ENCODE peak calls at places on chromosomes 13 and 19, in seven cellular contexts. Y is kidney epithelial cell, O is AG10803, Q is WTC11, G is Peyer's patch, Z is endothelial cell, T is astrocyte of the spinal cord. X is an unnamed sample.

GRCh38 chr13:79226938-79227337 is 179.1 kb downstream of the RBM26 start:
- DNase-seq in O (no peak), Q (no peak), T (no peak), Z (no peak), G (no peak), Y (no peak), X (no peak)

GRCh38 chr13:33132644-33133440 is 116.6 kb downstream of the KL start:
- DNase-seq in Y (no peak), Z (no peak), G (no peak), Q (no peak), O (peak; percentile 42), T (peak; percentile 74), X (no peak)

GRCh38 chr13:29774830-29775229 is 75.6 kb downstream of the UBL3 start:
- DNase-seq in Z (no peak), O (no peak), G (no peak), T (no peak), Q (no peak), Y (no peak), X (no peak)

GRCh38 chr19:40314646-40315045 is 29.5 kb upstream of the AKT2 start:
- DNase-seq in T (no peak), G (no peak), Z (no peak), Q (no peak), O (no peak), Y (no peak), X (no peak)

GRCh38 chr19:31015778-31016177 is 333.5 kb downstream of the TSHZ3 start:
- DNase-seq in G (no peak), Q (no peak), Z (no peak), T (no peak), Y (no peak), O (no peak), X (no peak)

GRCh38 chr19:6260912-6261636 is 18.7 kb downstream of the MLLT1 start:
- DNase-seq in Q (peak; percentile 81), T (no peak), Y (no peak), O (no peak), Z (peak; percentile 72), G (no peak), X (no peak)

GRCh38 chr19:5041168-5042038 is 72.5 kb downstream of the KDM4B start:
- DNase-seq in G (no peak), Y (no peak), O (no peak), Z (no peak), Q (no peak), T (no peak), X (no peak)

GRCh38 chr19:16698914-16699313 is 20.7 kb upstream of the NWD1 start:
- DNase-seq in Z (no peak), O (no peak), Q (no peak), G (no peak), T (no peak), Y (no peak), X (peak; percentile 60)

GRCh38 chr19:17441241-17442135 is 7.0 kb downstream of the TMEM221 start:
- DNase-seq in Z (peak; percentile 40), Q (peak; percentile 41), T (peak; percentile 57), O (peak; percentile 52), G (no peak), Y (peak; percentile 41), X (no peak)

GRCh38 chr13:43874512-43875092 is 4.9 kb downstream of the CCDC122 start:
- DNase-seq in T (peak; percentile 39), Z (no peak), O (peak; percentile 45), Q (no peak), Y (no peak), G (no peak), X (no peak)

GRCh38 chr19:52600639-52601024 is 30.5 kb downstream of the ZNF701 start:
- DNase-seq in O (no peak), G (peak; percentile 88), Z (peak; percentile 18), T (no peak), Y (no peak), Q (peak; percentile 56), X (no peak)

GRCh38 chr13:45511310-45512147 is 46.8 kb downstream of the COG3 start:
- DNase-seq in Q (no peak), Z (peak; percentile 26), Y (peak; percentile 47), O (peak; percentile 73), G (no peak), T (peak; percentile 79), X (no peak)

GRCh38 chr19:56476671-56477428 is at the start of gene ZNF667:
- DNase-seq in O (peak; percentile 67), G (no peak), Y (peak; percentile 55), Q (no peak), Z (no peak), T (peak; percentile 54), X (peak; percentile 18)

GRCh38 chr13:100363351-100363750 is 225.2 kb downstream of the GGACT start:
- DNase-seq in Z (no peak), O (peak; percentile 42), Y (no peak), T (peak; percentile 84), Q (no peak), G (no peak), X (no peak)

GRCh38 chr19:52896431-52897148 is 845 bp downstream of the ZNF320 start:
- DNase-seq in O (peak; percentile 3), T (peak; percentile 28), Z (peak; percentile 28), Y (no peak), Q (peak; percentile 24), G (peak; percentile 58), X (no peak)

GRCh38 chr19:37654525-37654832 is 786 bp downstream of the ZFP30 start:
- DNase-seq in Q (no peak), G (no peak), O (peak; percentile 21), Y (no peak), T (peak; percentile 36), Z (no peak), X (no peak)

GRCh38 chr19:53057904-53058579 is 13.5 kb downstream of the ERVV-2 start:
- DNase-seq in Q (peak; percentile 89), O (no peak), Z (peak; percentile 22), G (no peak), T (no peak), Y (no peak), X (peak; percentile 46)

GRCh38 chr13:64997438-64997837 is 2232.7 kb downstream of the PCDH9 start:
- DNase-seq in O (no peak), T (no peak), G (no peak), Y (no peak), Q (no peak), Z (no peak), X (no peak)
- TF ChIP-seq CTCF in O (no peak), T (no peak), G (no peak), Y (no peak), Q (no peak), Z (peak; percentile 63), X (no peak)

GRCh38 chr19:8641908-8642547 is 11.6 kb downstream of the NFILZ start:
- DNase-seq in Y (no peak), Q (no peak), G (no peak), Z (peak; percentile 12), T (peak; percentile 75), O (peak; percentile 67), X (no peak)
- TF ChIP-seq CTCF in Y (peak; percentile 31), Q (peak; percentile 37), G (peak; percentile 17), Z (peak; percentile 53), T (peak; percentile 65), O (peak; percentile 75), X (peak; percentile 58)

DNA sequence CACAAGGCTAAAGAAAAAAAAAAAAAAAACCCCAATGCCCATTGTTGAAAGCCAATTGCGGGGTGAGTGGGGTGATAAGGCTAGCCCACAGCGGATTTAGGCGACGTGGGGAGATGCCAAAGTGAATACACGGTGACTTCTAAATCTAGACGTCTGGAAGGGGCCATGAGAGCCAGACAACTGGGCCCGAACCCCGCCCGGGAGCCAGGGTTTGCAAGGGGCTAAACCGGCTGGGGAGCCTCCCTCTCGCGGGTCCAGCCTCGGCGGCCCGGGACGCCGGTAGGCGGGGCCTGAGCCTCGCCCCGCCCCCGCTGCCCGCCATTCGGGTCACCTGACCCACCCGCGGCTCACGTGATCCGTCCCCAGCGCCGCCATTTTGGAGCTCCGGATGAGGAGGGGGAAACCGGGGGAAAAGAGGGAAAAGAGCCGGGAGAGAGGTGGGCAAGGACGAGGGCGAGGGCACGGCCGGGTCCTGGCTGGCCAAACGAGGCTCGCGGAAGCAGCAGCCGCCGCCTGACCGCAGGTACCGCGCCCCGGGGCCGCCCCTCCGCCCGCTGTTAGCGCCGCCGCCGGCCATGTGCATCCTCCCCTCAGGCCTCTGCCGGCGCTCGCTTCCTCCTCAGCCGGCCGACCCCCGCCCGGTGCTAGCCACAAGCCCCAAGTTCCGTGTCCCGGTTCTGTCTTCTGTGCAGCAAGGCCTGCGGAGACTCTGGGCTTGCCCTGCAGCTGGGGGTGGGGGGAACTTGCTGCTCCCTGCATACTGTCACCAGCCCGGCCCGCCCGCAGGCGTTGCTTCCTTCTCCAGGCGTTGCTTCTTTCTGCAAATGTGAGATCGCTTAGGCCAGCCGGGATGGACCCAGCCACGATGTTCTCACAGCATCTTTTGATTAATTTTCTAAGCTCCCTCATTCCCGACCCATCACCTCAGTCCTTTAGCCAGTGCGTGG is at the start of gene ZNF507:
- DNase-seq in T (peak; percentile 76), Q (peak; percentile 88), G (peak; percentile 89), Z (peak; percentile 89), Y (no peak), O (peak; percentile 61), X (peak; percentile 83)
- TF ChIP-seq CTCF in T (peak; percentile 7), Q (no peak), G (no peak), Z (no peak), Y (no peak), O (no peak), X (peak; percentile 9)

GRCh38 chr19:1453525-1454371 is 3.8 kb downstream of the APC2 start:
- DNase-seq in Y (no peak), T (no peak), G (no peak), O (peak; percentile 27), Z (no peak), Q (no peak), X (no peak)

GRCh38 chr19:1449467-1450442 is at the start of gene APC2:
- DNase-seq in T (peak; percentile 22), Q (peak; percentile 86), Y (no peak), O (peak; percentile 36), Z (peak; percentile 54), G (no peak), X (no peak)

GRCh38 chr19:1451916-1452801 is 2.2 kb downstream of the APC2 start:
- DNase-seq in T (no peak), G (no peak), Y (no peak), O (no peak), Z (no peak), Q (peak; percentile 61), X (no peak)

GRCh38 chr19:1452802-1453524 is 3.0 kb downstream of the APC2 start:
- DNase-seq in G (no peak), Y (no peak), O (no peak), T (no peak), Z (no peak), Q (no peak), X (no peak)

DNA sequence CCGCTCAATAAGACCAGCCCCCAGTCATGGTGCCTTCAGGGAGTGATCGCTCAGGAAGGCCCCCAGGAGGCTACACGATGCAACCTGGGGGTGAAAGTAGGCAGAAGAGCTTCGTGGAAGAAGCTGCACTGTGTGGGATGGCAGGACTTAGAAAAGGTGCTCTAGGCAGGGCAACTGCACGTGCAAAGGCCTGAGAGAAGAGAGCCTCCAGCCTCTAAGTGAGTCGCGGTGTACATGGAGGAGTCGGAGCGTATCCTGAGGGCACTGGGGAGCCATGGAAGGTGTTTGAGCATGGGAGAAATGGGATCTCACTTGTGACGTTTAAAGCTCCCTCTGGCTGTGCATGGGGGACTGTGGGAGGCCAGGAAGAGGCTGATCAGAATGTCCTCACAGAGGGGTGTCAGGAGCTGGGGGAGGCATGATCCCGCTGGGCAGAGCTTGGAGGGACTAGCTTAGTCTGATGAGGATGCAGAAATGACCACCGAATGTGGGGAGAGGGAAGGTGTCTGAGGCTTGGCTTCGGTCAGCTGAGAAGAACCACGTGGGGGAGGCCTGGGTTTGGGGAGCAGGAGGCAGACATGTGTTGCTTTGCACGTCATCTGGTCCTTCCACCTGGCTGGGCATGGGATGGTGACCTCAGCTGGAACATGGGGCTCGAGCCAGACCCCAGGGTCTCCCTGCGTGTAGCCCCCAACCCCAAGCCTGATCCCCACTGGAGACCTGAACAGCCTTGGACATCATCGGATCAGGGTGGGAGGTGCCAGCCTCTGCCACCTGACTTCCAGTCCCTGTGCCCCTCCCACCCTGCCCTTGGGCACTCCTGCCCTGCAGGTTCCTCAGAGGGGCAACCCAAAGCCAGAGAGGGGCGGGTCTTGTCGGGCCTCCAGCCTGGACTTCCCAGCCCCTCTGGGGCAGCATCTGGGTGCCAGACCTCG is 1.1 kb downstream of the APC2 start:
- DNase-seq in G (no peak), O (no peak), Q (no peak), Y (no peak), Z (no peak), T (no peak), X (no peak)
- TF ChIP-seq CTCF in G (no peak), O (no peak), Q (no peak), Y (no peak), Z (no peak), T (no peak), X (no peak)

X was measured in left ventricle myocardium inferior.